ENCODE peak calls at places on chromosomes 12 and 14, in five cellular contexts. C is H7; S is endodermal cell; O is right atrium auricular region; Y is activated T-cell treated with anti-CD3 and anti-CD28 coated beads, Interleukin-2, amount 50 U/mL, for 24 hours. T is an unnamed sample.

GRCh38 chr12:111330800-111331752 is 37.8 kb downstream of the PHETA1 start:
- DNase-seq in O (no peak), S (peak; percentile 75), Y (no peak), C (peak; percentile 77), T (no peak)

GRCh38 chr12:53159195-53159834 is 21.2 kb upstream of the ZNF740 start:
- DNase-seq in Y (peak; percentile 93), O (peak; percentile 86), C (peak; percentile 94), S (peak; percentile 99), T (peak; percentile 34)

GRCh38 chr12:90090929-90091651 is 382.5 kb upstream of the ATP2B1 start:
- DNase-seq in Y (no peak), C (no peak), S (peak; percentile 76), O (peak; percentile 62), T (no peak)

GRCh38 chr12:105214670-105215375 is 21.2 kb downstream of the APPL2 start:
- DNase-seq in O (no peak), Y (no peak), S (no peak), C (no peak), T (no peak)

GRCh38 chr12:85457026-85457425 is 177.0 kb downstream of the ALX1 start:
- DNase-seq in Y (no peak), C (no peak), S (no peak), O (no peak), T (no peak)

GRCh38 chr12:11958216-11959091 is 112.3 kb upstream of the BCL2L14 start:
- DNase-seq in Y (peak; percentile 69), O (no peak), S (peak; percentile 75), C (peak; percentile 31), T (no peak)

GRCh38 chr12:65649126-65649525 is 175.2 kb upstream of the HMGA2 start:
- DNase-seq in C (no peak), O (no peak), S (no peak), Y (no peak), T (no peak)

GRCh38 chr12:124730455-124730932 is 133.2 kb downstream of the SCARB1 start:
- DNase-seq in C (no peak), S (no peak), Y (no peak), O (no peak), T (no peak)

GRCh38 chr12:40650038-40650704 is 42.1 kb upstream of the CNTN1 start:
- DNase-seq in Y (no peak), C (peak; percentile 7), S (peak; percentile 56), O (no peak), T (no peak)

GRCh38 chr12:72093930-72094329 is 155.3 kb downstream of the TPH2 start:
- DNase-seq in O (no peak), S (no peak), C (no peak), Y (no peak), T (no peak)

GRCh38 chr12:57261385-57261784 is 10.4 kb upstream of the STAC3 start:
- DNase-seq in S (peak; percentile 82), Y (no peak), C (peak; percentile 50), O (no peak), T (no peak)

GRCh38 chr14:89279649-89280232 is 137.3 kb downstream of the FOXN3 start:
- DNase-seq in Y (no peak), S (no peak), C (no peak), O (no peak), T (no peak)

GRCh38 chr12:124695861-124696260 is 128.4 kb upstream of the NCOR2 start:
- DNase-seq in C (no peak), Y (no peak), O (no peak), S (peak; percentile 85), T (no peak)

GRCh38 chr12:119990382-119990874 is 1.4 kb downstream of the BICDL1 start:
- DNase-seq in Y (no peak), S (no peak), O (no peak), C (no peak), T (peak; percentile 31)

GRCh38 chr14:68145539-68145938 is 326.0 kb downstream of the RAD51B start:
- DNase-seq in Y (no peak), C (no peak), O (no peak), S (no peak), T (no peak)

GRCh38 chr14:51442513-51443175 is 202.6 kb downstream of the TMX1 start:
- DNase-seq in C (no peak), S (no peak), O (peak; percentile 67), Y (no peak), T (no peak)

GRCh38 chr14:96251656-96252155 is 4.3 kb upstream of the BDKRB1 start:
- DNase-seq in Y (no peak), C (no peak), S (no peak), O (no peak), T (no peak)

GRCh38 chr14:51651388-51652167 is at the start of gene FRMD6:
- DNase-seq in S (peak; percentile 95), O (peak; percentile 86), Y (peak; percentile 91), C (peak; percentile 95), T (peak; percentile 68)

GRCh38 chr12:24496755-24497154 is 452.1 kb downstream of the BCAT1 start:
- DNase-seq in Y (no peak), C (no peak), S (no peak), O (no peak), T (no peak)

GRCh38 chr14:25090716-25091454 is 40.9 kb upstream of the STXBP6 start:
- DNase-seq in C (no peak), O (no peak), S (peak; percentile 57), Y (no peak), T (no peak)

GRCh38 chr12:127485528-127485927 is 781.4 kb upstream of the TMEM132C start:
- DNase-seq in Y (no peak), S (peak; percentile 63), C (no peak), O (no peak), T (no peak)

GRCh38 chr12:66044731-66045130 is 85.8 kb downstream of the LLPH start:
- DNase-seq in S (no peak), C (no peak), Y (no peak), O (no peak), T (no peak)

T was measured in NCI-H526 treated with DMSO at 0.1 percent for 48 hours.